ENCODE peak calls at places on chromosome 19, in seven cellular contexts. P is stimulated activated CD4-positive, alpha-beta T cell treated with anti-CD3 and anti-CD28 coated beads, TNF-alpha, amount 100 ng/mL, for 24 hours; Z is hepatic stellate cell; N is iPS-NIHi11; U is GM03348; E is C1 segment of cervical spinal cord; O is NCI-H1105. V is an unnamed sample.

GRCh38 chr19:37114001-37114400 is 35.8 kb downstream of the ZNF420 start:
- DNase-seq in P (no peak), Z (no peak), N (no peak), U (no peak), E (no peak), O (no peak), V (no peak)

GRCh38 chr19:34495416-34495815 is 13.9 kb downstream of the WTIP start:
- DNase-seq in P (no peak), Z (no peak), N (no peak), U (no peak), E (no peak), O (no peak), V (no peak)

GRCh38 chr19:47776568-47776967 is 1.9 kb upstream of the SELENOW start:
- DNase-seq in P (no peak), Z (no peak), N (no peak), U (no peak), E (no peak), O (peak), V (no peak)

GRCh38 chr19:35211545-35212230 is 16.9 kb downstream of the FAM187B start:
- DNase-seq in P (no peak), Z (no peak), N (no peak), U (no peak), E (no peak), O (no peak), V (no peak)

GRCh38 chr19:43545981-43546380 is 13.0 kb downstream of the ZNF575 start:
- DNase-seq in P (no peak), Z (no peak), N (no peak), U (no peak), E (no peak), O (no peak), V (no peak)

GRCh38 chr19:10915511-10916091 is 12.8 kb downstream of the YIPF2 start:
- DNase-seq in P (no peak), Z (peak), N (no peak), U (peak), E (no peak), O (no peak), V (peak)

GRCh38 chr19:32231020-32231419 is 114.4 kb upstream of the ZNF507 start:
- DNase-seq in P (no peak), Z (no peak), N (no peak), U (no peak), E (no peak), O (no peak), V (no peak)

GRCh38 chr19:5826531-5827341 is 12.8 kb downstream of the FUT6 start:
- DNase-seq in P (no peak), Z (peak), N (peak), U (no peak), E (no peak), O (peak), V (peak)

GRCh38 chr19:4589579-4590410 is 30.3 kb upstream of the SEMA6B start:
- DNase-seq in P (no peak), Z (no peak), N (no peak), U (no peak), E (no peak), O (no peak), V (no peak)

GRCh38 chr19:10006335-10006708 is 4.0 kb downstream of the COL5A3 start:
- DNase-seq in P (no peak), Z (no peak), N (no peak), U (peak), E (no peak), O (no peak), V (peak)

GRCh38 chr19:45442408-45442926 is 18.8 kb upstream of the ERCC1 start:
- DNase-seq in P (no peak), Z (no peak), N (no peak), U (no peak), E (no peak), O (no peak), V (no peak)

GRCh38 chr19:41367848-41368301 is 3.9 kb upstream of the B9D2 start:
- DNase-seq in P (no peak), Z (peak), N (no peak), U (peak), E (no peak), O (no peak), V (peak)

GRCh38 chr19:50639121-50640112 is at the start of gene SYT3:
- DNase-seq in P (peak), Z (peak), N (peak), U (peak), E (no peak), O (peak), V (peak)

GRCh38 chr19:47650695-47651094 is 41.8 kb downstream of the BICRA start:
- DNase-seq in P (no peak), Z (no peak), N (no peak), U (no peak), E (no peak), O (no peak), V (no peak)